ENCODE peak calls at places on chromosomes 6 and 20, in four cellular contexts. U is IMR-90, G is GM12878, J is H1. X is an unnamed sample.

GRCh38 chr6:163730496-163731210 is 316.1 kb downstream of the QKI start:
- DNase-seq in G (no peak), U (no peak), J (no peak), X (no peak)

GRCh38 chr6:157937318-157937717 is 44.3 kb upstream of the SYNJ2 start:
- DNase-seq in G (no peak), U (no peak), J (no peak), X (no peak)

GRCh38 chr6:149336529-149336928 is 19.0 kb downstream of the TAB2 start:
- DNase-seq in J (no peak), U (no peak), G (no peak), X (no peak)

GRCh38 chr20:47681977-47682812 is 103.1 kb downstream of the SULF2 start:
- DNase-seq in J (no peak), G (no peak), U (no peak), X (no peak)

GRCh38 chr20:47252879-47253307 is 103.6 kb downstream of the ZMYND8 start:
- DNase-seq in J (no peak), G (no peak), U (no peak), X (no peak)

GRCh38 chr6:44696099-44696498 is 308.6 kb downstream of the CDC5L start:
- DNase-seq in U (peak), G (no peak), J (no peak), X (no peak)

GRCh38 chr20:4332466-4332865 is 317.1 kb upstream of the RNF24 start:
- DNase-seq in J (no peak), U (no peak), G (no peak), X (no peak)

GRCh38 chr20:52172392-52173047 is 19.1 kb downstream of the ZFP64 start:
- DNase-seq in G (no peak), U (no peak), J (no peak), X (no peak)

GRCh38 chr20:62116558-62117361 is 5.5 kb upstream of the LSM14B start:
- DNase-seq in G (no peak), J (no peak), U (no peak), X (no peak)

GRCh38 chr6:31567531-31568370 is 4.3 kb upstream of the LTA start:
- DNase-seq in U (no peak), J (no peak), G (no peak), X (peak)

GRCh38 chr6:156396068-156396771 is 381.0 kb upstream of the ARID1B start:
- DNase-seq in G (peak), J (no peak), U (no peak), X (no peak)
- TF ChIP-seq CEBPB in G (no peak), J (no peak), U (no peak), X (no peak)

GRCh38 chr20:10842116-10842515 is 168.3 kb upstream of the JAG1 start:
- DNase-seq in G (no peak), U (no peak), J (no peak), X (no peak)
- TF ChIP-seq CEBPB in G (no peak), U (no peak), J (no peak), X (no peak)

GRCh38 chr6:3011592-3011991 is 11.9 kb downstream of the NQO2 start:
- DNase-seq in G (no peak), U (no peak), J (no peak), X (no peak)
- TF ChIP-seq CEBPB in G (no peak), U (no peak), J (no peak), X (no peak)

GRCh38 chr6:11989376-11989775 is 22.7 kb upstream of the HIVEP1 start:
- DNase-seq in J (no peak), U (no peak), G (no peak), X (no peak)
- TF ChIP-seq CEBPB in J (no peak), U (peak), G (no peak), X (peak)

DNA sequence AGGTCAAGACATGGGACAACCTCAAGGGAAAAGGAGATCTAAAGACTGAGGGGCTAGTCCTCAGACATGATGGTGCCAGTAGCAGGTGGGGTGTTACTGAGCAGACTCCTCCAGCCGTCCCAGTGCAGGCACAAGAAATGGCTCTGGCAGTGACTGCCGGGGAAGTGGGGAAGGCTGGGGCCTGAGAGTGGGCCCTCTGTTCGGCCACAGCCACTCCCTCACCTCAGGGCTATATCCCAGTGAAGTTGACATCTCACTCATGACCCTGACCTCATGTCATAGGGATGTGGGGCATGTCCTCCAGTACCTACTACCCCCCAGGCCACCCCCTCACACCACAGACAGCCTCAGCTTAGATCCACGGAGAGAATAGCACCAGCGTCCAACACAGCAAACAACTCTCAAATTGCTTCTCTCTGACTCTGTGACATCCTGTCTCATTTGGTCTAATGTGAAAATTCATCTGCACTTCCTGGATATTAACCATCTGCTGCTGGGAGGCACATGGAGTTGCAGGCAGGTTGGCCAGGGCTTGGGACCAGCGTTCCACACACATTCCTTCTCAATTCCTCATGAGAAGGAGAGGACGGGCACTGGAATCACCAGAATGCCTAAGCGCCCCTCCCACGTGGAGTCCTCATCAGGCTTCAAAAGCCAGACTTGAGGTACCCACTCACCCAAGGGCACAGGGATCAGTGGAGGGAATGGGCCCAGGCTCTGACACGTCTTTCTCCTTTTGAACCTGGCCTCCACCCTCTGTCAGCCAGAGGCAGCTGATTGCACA is 163.7 kb upstream of the CST7 start:
- DNase-seq in G (no peak), J (no peak), U (peak), X (no peak)
- TF ChIP-seq CEBPB in G (no peak), J (no peak), U (no peak), X (no peak)

DNA sequence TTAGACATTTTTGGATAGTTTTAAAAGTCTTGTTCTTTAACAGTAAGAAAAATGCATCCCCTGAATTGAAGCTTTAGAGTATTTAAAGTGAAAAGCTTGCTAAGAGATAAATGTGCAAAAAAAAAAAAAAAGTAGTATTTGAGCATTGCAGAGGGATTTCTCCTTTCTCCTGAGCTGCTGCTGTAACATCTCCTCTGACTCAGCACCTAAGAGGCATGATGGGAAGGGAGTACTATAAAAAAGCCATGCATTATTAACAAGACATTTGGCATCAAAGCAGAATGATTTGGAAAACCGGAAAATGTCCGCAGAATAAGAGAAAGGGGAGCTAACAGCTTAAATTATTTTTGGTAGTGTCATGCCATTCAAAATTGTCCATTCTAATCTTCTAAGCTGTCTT is 27.9 kb downstream of the B4GALT5 start:
- DNase-seq in G (no peak), J (no peak), U (peak), X (peak)
- TF ChIP-seq CEBPB in G (no peak), J (no peak), U (peak), X (no peak)

GRCh38 chr6:30184417-30185031 is 21.2 kb downstream of the TRIM15 start:
- DNase-seq in J (peak), U (no peak), G (no peak), X (no peak)

GRCh38 chr6:30178837-30179236 is 15.5 kb downstream of the TRIM15 start:
- DNase-seq in J (no peak), G (no peak), U (no peak), X (no peak)

GRCh38 chr6:30175765-30176164 is 12.4 kb downstream of the TRIM15 start:
- DNase-seq in J (no peak), G (no peak), U (no peak), X (no peak)

GRCh38 chr6:30185846-30186484 is 22.6 kb downstream of the TRIM15 start:
- DNase-seq in G (no peak), J (peak), U (no peak), X (no peak)

DNA sequence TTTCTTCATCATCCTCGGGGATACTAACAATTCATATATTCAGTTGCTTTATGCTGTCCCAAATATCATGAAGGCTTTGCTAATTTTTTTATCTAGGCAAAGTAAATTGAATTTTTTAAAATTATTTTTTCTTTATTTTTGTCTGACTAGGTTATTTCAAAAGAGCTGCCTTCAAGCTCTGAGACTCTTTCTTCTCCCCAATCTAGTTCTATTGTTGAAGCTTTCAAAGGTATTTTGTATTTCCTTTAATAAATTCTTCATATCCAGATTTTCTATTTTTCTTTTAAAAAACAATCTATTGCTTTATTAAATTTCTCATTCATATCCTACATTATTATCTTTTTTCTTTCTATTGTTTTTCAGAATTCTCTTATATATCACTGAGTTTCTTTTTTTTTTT is 16.8 kb downstream of the TRIM15 start:
- DNase-seq in J (no peak), G (no peak), U (no peak), X (no peak)
- TF ChIP-seq CEBPB in J (no peak), G (no peak), U (no peak), X (no peak)